ENCODE peak calls at places on chromosomes 2 and 18, in nine cellular contexts. One of them, this sample, is unnamed.

GRCh38 chr18:74760436-74760835 is 162.8 kb downstream of the ZNF407 start:
- DNase-seq in RPMI7951: no peak
- DNase-seq in WTC11: no peak
- DNase-seq in CD8-positive, alpha-beta T cell: no peak
- DNase-seq in NCI-H446 treated with DMSO at 0.1 percent for 48 hours: no peak
- DNase-seq in right lobe of liver: no peak
- DNase-seq in activated naive CD8-positive, alpha-beta T cell treated with anti-CD3 and anti-CD28 coated beads, Interleukin-2, amount 50 U/mL, for 24 hours: no peak
- DNase-seq in A549: no peak
- DNase-seq in left lung: no peak
- DNase-seq in this sample: no peak

GRCh38 chr18:6561893-6562292 is 147.2 kb upstream of the L3MBTL4 start:
- DNase-seq in RPMI7951: no peak
- DNase-seq in WTC11: no peak
- DNase-seq in CD8-positive, alpha-beta T cell: no peak
- DNase-seq in NCI-H446 treated with DMSO at 0.1 percent for 48 hours: no peak
- DNase-seq in right lobe of liver: no peak
- DNase-seq in activated naive CD8-positive, alpha-beta T cell treated with anti-CD3 and anti-CD28 coated beads, Interleukin-2, amount 50 U/mL, for 24 hours: no peak
- DNase-seq in A549: no peak
- DNase-seq in left lung: no peak
- DNase-seq in this sample: no peak

GRCh38 chr18:63205791-63206252 is 113.7 kb downstream of the BCL2 start:
- DNase-seq in RPMI7951: no peak
- DNase-seq in WTC11: no peak
- DNase-seq in CD8-positive, alpha-beta T cell: no peak
- DNase-seq in NCI-H446 treated with DMSO at 0.1 percent for 48 hours: no peak
- DNase-seq in right lobe of liver: no peak
- DNase-seq in activated naive CD8-positive, alpha-beta T cell treated with anti-CD3 and anti-CD28 coated beads, Interleukin-2, amount 50 U/mL, for 24 hours: no peak
- DNase-seq in A549: no peak
- DNase-seq in left lung: no peak
- DNase-seq in this sample: no peak

GRCh38 chr2:20035961-20036666 is 15.3 kb downstream of the LAPTM4A start:
- DNase-seq in RPMI7951: no peak
- DNase-seq in WTC11: no peak
- DNase-seq in CD8-positive, alpha-beta T cell: no peak
- DNase-seq in NCI-H446 treated with DMSO at 0.1 percent for 48 hours: no peak
- DNase-seq in right lobe of liver: no peak
- DNase-seq in activated naive CD8-positive, alpha-beta T cell treated with anti-CD3 and anti-CD28 coated beads, Interleukin-2, amount 50 U/mL, for 24 hours: no peak
- DNase-seq in A549: no peak
- DNase-seq in left lung: no peak
- DNase-seq in this sample: no peak

GRCh38 chr2:205822578-205822977 is 140.3 kb downstream of the NRP2 start:
- DNase-seq in RPMI7951: peak; percentile 83
- DNase-seq in WTC11: no peak
- DNase-seq in CD8-positive, alpha-beta T cell: no peak
- DNase-seq in NCI-H446 treated with DMSO at 0.1 percent for 48 hours: no peak
- DNase-seq in right lobe of liver: no peak
- DNase-seq in activated naive CD8-positive, alpha-beta T cell treated with anti-CD3 and anti-CD28 coated beads, Interleukin-2, amount 50 U/mL, for 24 hours: no peak
- DNase-seq in A549: no peak
- DNase-seq in left lung: no peak
- DNase-seq in this sample: no peak

GRCh38 chr2:64730551-64731305 is 77.0 kb upstream of the SERTAD2 start:
- DNase-seq in RPMI7951: peak; percentile 75
- DNase-seq in WTC11: no peak
- DNase-seq in CD8-positive, alpha-beta T cell: peak; percentile 66
- DNase-seq in NCI-H446 treated with DMSO at 0.1 percent for 48 hours: peak; percentile 55
- DNase-seq in right lobe of liver: peak; percentile 94
- DNase-seq in activated naive CD8-positive, alpha-beta T cell treated with anti-CD3 and anti-CD28 coated beads, Interleukin-2, amount 50 U/mL, for 24 hours: peak; percentile 39
- DNase-seq in A549: no peak
- DNase-seq in left lung: peak; percentile 80
- DNase-seq in this sample: no peak

GRCh38 chr18:5317186-5317585 is 21.7 kb upstream of the ZBTB14 start:
- DNase-seq in RPMI7951: no peak
- DNase-seq in WTC11: no peak
- DNase-seq in CD8-positive, alpha-beta T cell: no peak
- DNase-seq in NCI-H446 treated with DMSO at 0.1 percent for 48 hours: no peak
- DNase-seq in right lobe of liver: no peak
- DNase-seq in activated naive CD8-positive, alpha-beta T cell treated with anti-CD3 and anti-CD28 coated beads, Interleukin-2, amount 50 U/mL, for 24 hours: no peak
- DNase-seq in A549: no peak
- DNase-seq in left lung: no peak
- DNase-seq in this sample: no peak

GRCh38 chr2:2296400-2296799 is 34.7 kb downstream of the MYT1L start:
- DNase-seq in RPMI7951: no peak
- DNase-seq in WTC11: no peak
- DNase-seq in CD8-positive, alpha-beta T cell: no peak
- DNase-seq in NCI-H446 treated with DMSO at 0.1 percent for 48 hours: no peak
- DNase-seq in right lobe of liver: no peak
- DNase-seq in activated naive CD8-positive, alpha-beta T cell treated with anti-CD3 and anti-CD28 coated beads, Interleukin-2, amount 50 U/mL, for 24 hours: no peak
- DNase-seq in A549: no peak
- DNase-seq in left lung: no peak
- DNase-seq in this sample: no peak

GRCh38 chr2:130365075-130365474 is 9.2 kb downstream of the PTPN18 start:
- DNase-seq in RPMI7951: no peak
- DNase-seq in WTC11: no peak
- DNase-seq in CD8-positive, alpha-beta T cell: no peak
- DNase-seq in NCI-H446 treated with DMSO at 0.1 percent for 48 hours: no peak
- DNase-seq in right lobe of liver: no peak
- DNase-seq in activated naive CD8-positive, alpha-beta T cell treated with anti-CD3 and anti-CD28 coated beads, Interleukin-2, amount 50 U/mL, for 24 hours: no peak
- DNase-seq in A549: no peak
- DNase-seq in left lung: no peak
- DNase-seq in this sample: no peak

GRCh38 chr18:47265197-47265596 is 13.7 kb upstream of the SKOR2 start:
- DNase-seq in RPMI7951: no peak
- DNase-seq in WTC11: no peak
- DNase-seq in CD8-positive, alpha-beta T cell: no peak
- DNase-seq in NCI-H446 treated with DMSO at 0.1 percent for 48 hours: no peak
- DNase-seq in right lobe of liver: no peak
- DNase-seq in activated naive CD8-positive, alpha-beta T cell treated with anti-CD3 and anti-CD28 coated beads, Interleukin-2, amount 50 U/mL, for 24 hours: no peak
- DNase-seq in A549: no peak
- DNase-seq in left lung: no peak
- DNase-seq in this sample: no peak

GRCh38 chr2:47777268-47777972 is 5.5 kb upstream of the MSH6 start:
- DNase-seq in RPMI7951: no peak
- DNase-seq in WTC11: no peak
- DNase-seq in CD8-positive, alpha-beta T cell: no peak
- DNase-seq in NCI-H446 treated with DMSO at 0.1 percent for 48 hours: no peak
- DNase-seq in right lobe of liver: no peak
- DNase-seq in activated naive CD8-positive, alpha-beta T cell treated with anti-CD3 and anti-CD28 coated beads, Interleukin-2, amount 50 U/mL, for 24 hours: no peak
- DNase-seq in A549: no peak
- DNase-seq in left lung: no peak
- DNase-seq in this sample: no peak

GRCh38 chr2:119856469-119856901 is 96.8 kb downstream of the PTPN4 start:
- DNase-seq in RPMI7951: no peak
- DNase-seq in WTC11: no peak
- DNase-seq in CD8-positive, alpha-beta T cell: no peak
- DNase-seq in NCI-H446 treated with DMSO at 0.1 percent for 48 hours: no peak
- DNase-seq in right lobe of liver: no peak
- DNase-seq in activated naive CD8-positive, alpha-beta T cell treated with anti-CD3 and anti-CD28 coated beads, Interleukin-2, amount 50 U/mL, for 24 hours: no peak
- DNase-seq in A549: peak; percentile 19
- DNase-seq in left lung: no peak
- DNase-seq in this sample: no peak

GRCh38 chr18:12516049-12516677 is 108.4 kb downstream of the PRELID3A start:
- DNase-seq in RPMI7951: no peak
- DNase-seq in WTC11: no peak
- DNase-seq in CD8-positive, alpha-beta T cell: no peak
- DNase-seq in NCI-H446 treated with DMSO at 0.1 percent for 48 hours: peak; percentile 86
- DNase-seq in right lobe of liver: no peak
- DNase-seq in activated naive CD8-positive, alpha-beta T cell treated with anti-CD3 and anti-CD28 coated beads, Interleukin-2, amount 50 U/mL, for 24 hours: no peak
- DNase-seq in A549: no peak
- DNase-seq in left lung: no peak
- DNase-seq in this sample: no peak

GRCh38 chr2:196718394-196718793 is 78.9 kb downstream of the CCDC150 start:
- DNase-seq in RPMI7951: no peak
- DNase-seq in WTC11: no peak
- DNase-seq in CD8-positive, alpha-beta T cell: no peak
- DNase-seq in NCI-H446 treated with DMSO at 0.1 percent for 48 hours: no peak
- DNase-seq in right lobe of liver: no peak
- DNase-seq in activated naive CD8-positive, alpha-beta T cell treated with anti-CD3 and anti-CD28 coated beads, Interleukin-2, amount 50 U/mL, for 24 hours: no peak
- DNase-seq in A549: peak; percentile 25
- DNase-seq in left lung: no peak
- DNase-seq in this sample: no peak

GRCh38 chr2:56025469-56026193 is 102.0 kb upstream of the EFEMP1 start:
- DNase-seq in RPMI7951: no peak
- DNase-seq in WTC11: no peak
- DNase-seq in CD8-positive, alpha-beta T cell: no peak
- DNase-seq in NCI-H446 treated with DMSO at 0.1 percent for 48 hours: no peak
- DNase-seq in right lobe of liver: no peak
- DNase-seq in activated naive CD8-positive, alpha-beta T cell treated with anti-CD3 and anti-CD28 coated beads, Interleukin-2, amount 50 U/mL, for 24 hours: no peak
- DNase-seq in A549: no peak
- DNase-seq in left lung: no peak
- DNase-seq in this sample: no peak

GRCh38 chr18:9643549-9643948 is 29.2 kb upstream of the PPP4R1 start:
- DNase-seq in RPMI7951: peak; percentile 94
- DNase-seq in WTC11: peak; percentile 36
- DNase-seq in CD8-positive, alpha-beta T cell: no peak
- DNase-seq in NCI-H446 treated with DMSO at 0.1 percent for 48 hours: peak; percentile 31
- DNase-seq in right lobe of liver: no peak
- DNase-seq in activated naive CD8-positive, alpha-beta T cell treated with anti-CD3 and anti-CD28 coated beads, Interleukin-2, amount 50 U/mL, for 24 hours: no peak
- DNase-seq in A549: peak; percentile 92
- DNase-seq in left lung: no peak
- DNase-seq in this sample: peak; percentile 30

GRCh38 chr2:101467306-101467705 is 7.6 kb downstream of the RFX8 start:
- DNase-seq in RPMI7951: no peak
- DNase-seq in WTC11: no peak
- DNase-seq in CD8-positive, alpha-beta T cell: no peak
- DNase-seq in NCI-H446 treated with DMSO at 0.1 percent for 48 hours: no peak
- DNase-seq in right lobe of liver: no peak
- DNase-seq in activated naive CD8-positive, alpha-beta T cell treated with anti-CD3 and anti-CD28 coated beads, Interleukin-2, amount 50 U/mL, for 24 hours: no peak
- DNase-seq in A549: no peak
- DNase-seq in left lung: no peak
- DNase-seq in this sample: no peak

GRCh38 chr18:35581555-35582309 is at the start of gene GALNT1:
- DNase-seq in RPMI7951: no peak
- DNase-seq in WTC11: peak; percentile 22
- DNase-seq in CD8-positive, alpha-beta T cell: peak; percentile 23
- DNase-seq in NCI-H446 treated with DMSO at 0.1 percent for 48 hours: no peak
- DNase-seq in right lobe of liver: peak; percentile 54
- DNase-seq in activated naive CD8-positive, alpha-beta T cell treated with anti-CD3 and anti-CD28 coated beads, Interleukin-2, amount 50 U/mL, for 24 hours: peak; percentile 31
- DNase-seq in A549: no peak
- DNase-seq in left lung: peak; percentile 39
- DNase-seq in this sample: no peak

GRCh38 chr2:54557601-54558187 is 101.6 kb downstream of the SPTBN1 start:
- DNase-seq in RPMI7951: no peak
- DNase-seq in WTC11: peak; percentile 63
- DNase-seq in CD8-positive, alpha-beta T cell: peak; percentile 75
- DNase-seq in NCI-H446 treated with DMSO at 0.1 percent for 48 hours: no peak
- DNase-seq in right lobe of liver: peak; percentile 80
- DNase-seq in activated naive CD8-positive, alpha-beta T cell treated with anti-CD3 and anti-CD28 coated beads, Interleukin-2, amount 50 U/mL, for 24 hours: peak; percentile 71
- DNase-seq in A549: peak; percentile 85
- DNase-seq in left lung: peak; percentile 65
- DNase-seq in this sample: no peak

GRCh38 chr2:234565201-234565600 is 68.3 kb upstream of the ARL4C start:
- DNase-seq in RPMI7951: peak; percentile 87
- DNase-seq in WTC11: no peak
- DNase-seq in CD8-positive, alpha-beta T cell: no peak
- DNase-seq in NCI-H446 treated with DMSO at 0.1 percent for 48 hours: no peak
- DNase-seq in right lobe of liver: no peak
- DNase-seq in activated naive CD8-positive, alpha-beta T cell treated with anti-CD3 and anti-CD28 coated beads, Interleukin-2, amount 50 U/mL, for 24 hours: no peak
- DNase-seq in A549: no peak
- DNase-seq in left lung: no peak
- DNase-seq in this sample: no peak

GRCh38 chr2:7289697-7290096 is 372.5 kb downstream of the RNF144A start:
- DNase-seq in RPMI7951: no peak
- DNase-seq in WTC11: no peak
- DNase-seq in CD8-positive, alpha-beta T cell: no peak
- DNase-seq in NCI-H446 treated with DMSO at 0.1 percent for 48 hours: no peak
- DNase-seq in right lobe of liver: no peak
- DNase-seq in activated naive CD8-positive, alpha-beta T cell treated with anti-CD3 and anti-CD28 coated beads, Interleukin-2, amount 50 U/mL, for 24 hours: no peak
- DNase-seq in A549: no peak
- DNase-seq in left lung: no peak
- DNase-seq in this sample: no peak

GRCh38 chr2:101255501-101255900 is 2.8 kb downstream of the CNOT11 start:
- DNase-seq in RPMI7951: no peak
- DNase-seq in WTC11: no peak
- DNase-seq in CD8-positive, alpha-beta T cell: no peak
- DNase-seq in NCI-H446 treated with DMSO at 0.1 percent for 48 hours: no peak
- DNase-seq in right lobe of liver: no peak
- DNase-seq in activated naive CD8-positive, alpha-beta T cell treated with anti-CD3 and anti-CD28 coated beads, Interleukin-2, amount 50 U/mL, for 24 hours: no peak
- DNase-seq in A549: no peak
- DNase-seq in left lung: no peak
- DNase-seq in this sample: no peak

GRCh38 chr2:240538031-240538780 is 19.6 kb downstream of the ANKMY1 start:
- DNase-seq in RPMI7951: no peak
- DNase-seq in WTC11: no peak
- DNase-seq in CD8-positive, alpha-beta T cell: no peak
- DNase-seq in NCI-H446 treated with DMSO at 0.1 percent for 48 hours: no peak
- DNase-seq in right lobe of liver: no peak
- DNase-seq in activated naive CD8-positive, alpha-beta T cell treated with anti-CD3 and anti-CD28 coated beads, Interleukin-2, amount 50 U/mL, for 24 hours: no peak
- DNase-seq in A549: no peak
- DNase-seq in left lung: no peak
- DNase-seq in this sample: no peak

GRCh38 chr2:212842544-212843185 is 304.1 kb upstream of the ERBB4 start:
- DNase-seq in RPMI7951: peak; percentile 92
- DNase-seq in WTC11: no peak
- DNase-seq in CD8-positive, alpha-beta T cell: no peak
- DNase-seq in NCI-H446 treated with DMSO at 0.1 percent for 48 hours: no peak
- DNase-seq in right lobe of liver: no peak
- DNase-seq in activated naive CD8-positive, alpha-beta T cell treated with anti-CD3 and anti-CD28 coated beads, Interleukin-2, amount 50 U/mL, for 24 hours: no peak
- DNase-seq in A549: no peak
- DNase-seq in left lung: no peak
- DNase-seq in this sample: no peak

GRCh38 chr18:22625406-22625805 is 207.7 kb upstream of the CTAGE1 start:
- DNase-seq in RPMI7951: no peak
- DNase-seq in WTC11: no peak
- DNase-seq in CD8-positive, alpha-beta T cell: no peak
- DNase-seq in NCI-H446 treated with DMSO at 0.1 percent for 48 hours: no peak
- DNase-seq in right lobe of liver: no peak
- DNase-seq in activated naive CD8-positive, alpha-beta T cell treated with anti-CD3 and anti-CD28 coated beads, Interleukin-2, amount 50 U/mL, for 24 hours: no peak
- DNase-seq in A549: no peak
- DNase-seq in left lung: no peak
- DNase-seq in this sample: no peak

GRCh38 chr2:108972663-108973062 is 16.4 kb downstream of the EDAR start:
- DNase-seq in RPMI7951: no peak
- DNase-seq in WTC11: no peak
- DNase-seq in CD8-positive, alpha-beta T cell: no peak
- DNase-seq in NCI-H446 treated with DMSO at 0.1 percent for 48 hours: no peak
- DNase-seq in right lobe of liver: no peak
- DNase-seq in activated naive CD8-positive, alpha-beta T cell treated with anti-CD3 and anti-CD28 coated beads, Interleukin-2, amount 50 U/mL, for 24 hours: no peak
- DNase-seq in A549: no peak
- DNase-seq in left lung: no peak
- DNase-seq in this sample: no peak